ENCODE peak calls at places on chromosomes 2 and 18, in seven cellular contexts. A is IMR-90, X is adrenal gland, S is right lobe of liver, P is thoracic aorta, Y is cardiac muscle cell, F is endodermal cell. R is an unnamed sample.

GRCh38 chr2:202135111-202135874 is 62.2 kb downstream of the KIAA2012 start:
- DNase-seq in P (peak), S (no peak), A (peak), F (no peak), X (peak), Y (no peak), R (peak)

GRCh38 chr2:63977904-63978303 is 41.3 kb downstream of the VPS54 start:
- DNase-seq in X (no peak), P (no peak), A (no peak), S (no peak), Y (no peak), F (peak), R (no peak)

GRCh38 chr2:202718614-202719013 is 83.8 kb downstream of the FAM117B start:
- DNase-seq in S (no peak), F (no peak), Y (no peak), A (peak), P (no peak), X (no peak), R (peak)

GRCh38 chr2:176583530-176584101 is 314.4 kb downstream of the MTX2 start:
- DNase-seq in X (no peak), P (no peak), F (no peak), S (no peak), A (peak), Y (no peak), R (peak)

GRCh38 chr2:105834931-105835330 is 90.2 kb downstream of the NCK2 start:
- DNase-seq in X (no peak), A (no peak), F (no peak), P (no peak), S (no peak), Y (no peak), R (no peak)

GRCh38 chr18:950882-951539 is 46.3 kb downstream of the ADCYAP1 start:
- DNase-seq in A (no peak), S (no peak), F (no peak), X (no peak), Y (no peak), P (no peak), R (peak)

GRCh38 chr18:32889620-32890593 is 117.1 kb upstream of the KLHL14 start:
- DNase-seq in P (no peak), S (no peak), A (no peak), X (no peak), Y (no peak), F (peak), R (no peak)

GRCh38 chr2:132479140-132479539 is 62.5 kb downstream of the GPR39 start:
- DNase-seq in P (no peak), F (no peak), X (no peak), S (no peak), Y (no peak), A (no peak), R (no peak)

GRCh38 chr2:16291731-16292550 is 351.6 kb downstream of the MYCN start:
- DNase-seq in F (no peak), A (no peak), Y (no peak), X (no peak), S (no peak), P (no peak), R (no peak)

GRCh38 chr18:9095297-9096012 is 7.0 kb upstream of the NDUFV2 start:
- DNase-seq in S (no peak), F (no peak), Y (no peak), A (peak), P (no peak), X (no peak), R (no peak)

GRCh38 chr2:43461461-43462073 is 134.3 kb downstream of the THADA start:
- DNase-seq in F (no peak), S (no peak), Y (no peak), X (no peak), A (no peak), P (no peak), R (no peak)

GRCh38 chr2:184472481-184472880 is 125.8 kb upstream of the ZNF804A start:
- DNase-seq in Y (no peak), X (no peak), A (no peak), P (no peak), S (no peak), F (peak), R (no peak)

GRCh38 chr2:13558368-13558767 is 841.6 kb downstream of the TRIB2 start:
- DNase-seq in A (peak), P (no peak), F (peak), X (no peak), Y (no peak), S (no peak), R (peak)

GRCh38 chr2:57497489-57498096 is 549.0 kb upstream of the VRK2 start:
- DNase-seq in X (peak), P (no peak), F (peak), Y (peak), A (peak), S (no peak), R (peak)

GRCh38 chr18:22110482-22110924 is 58.9 kb upstream of the GATA6 start:
- DNase-seq in F (peak), P (no peak), A (no peak), Y (peak), X (no peak), S (no peak), R (no peak)

GRCh38 chr2:208698114-208698513 is 291.5 kb downstream of the PTH2R start:
- DNase-seq in X (no peak), F (no peak), Y (no peak), S (no peak), A (no peak), P (no peak), R (no peak)

GRCh38 chr2:111068435-111069058 is 52.2 kb upstream of the BCL2L11 start:
- DNase-seq in F (peak), A (no peak), S (no peak), X (no peak), Y (no peak), P (no peak), R (peak)

GRCh38 chr2:45649855-45650806 is 1.3 kb upstream of the PRKCE start:
- DNase-seq in F (peak), Y (peak), P (peak), X (peak), A (peak), S (peak), R (peak)

GRCh38 chr2:170240629-170241028 is 62.7 kb downstream of the MYO3B start:
- DNase-seq in A (no peak), Y (no peak), F (no peak), S (no peak), P (no peak), X (no peak), R (no peak)

GRCh38 chr2:161122772-161123530 is 37.3 kb upstream of the TANK start:
- DNase-seq in S (no peak), F (peak), P (no peak), A (peak), X (peak), Y (peak), R (peak)

GRCh38 chr2:216315817-216316603 is 56.3 kb downstream of the MARCHF4 start:
- DNase-seq in A (peak), Y (peak), S (peak), F (peak), X (peak), P (no peak), R (peak)

GRCh38 chr2:192828175-192828574 is 633.4 kb upstream of the TMEFF2 start:
- DNase-seq in S (no peak), F (no peak), A (no peak), X (no peak), P (no peak), Y (no peak), R (no peak)

GRCh38 chr2:48364100-48364499 is 165.9 kb upstream of the STON1 start:
- DNase-seq in A (no peak), S (peak), F (no peak), P (no peak), X (no peak), Y (no peak), R (peak)

DNA sequence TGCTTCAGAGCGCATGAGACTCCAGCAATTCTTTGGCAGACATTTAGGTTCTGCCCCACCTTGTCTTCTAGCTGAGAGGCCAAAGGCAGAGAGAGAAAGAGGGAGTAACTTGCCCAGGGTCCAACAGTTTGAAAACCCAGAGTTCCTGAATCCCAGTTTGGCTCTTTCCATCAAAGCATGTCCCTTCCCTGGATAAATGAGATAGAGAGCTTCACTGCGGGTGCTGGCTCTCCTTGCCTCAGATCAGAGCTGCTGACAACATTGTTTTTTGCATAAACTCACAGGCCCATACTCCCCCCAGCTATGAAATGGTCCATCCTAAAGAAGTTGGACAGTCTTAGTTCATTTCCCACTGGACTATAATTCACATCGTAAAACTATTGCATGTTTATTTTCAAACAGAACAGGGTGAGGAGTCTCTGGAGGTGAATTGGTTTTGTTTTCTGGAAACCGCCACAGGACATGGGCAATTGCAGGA is 25.2 kb upstream of the SLC14A2 start:
- DNase-seq in P (no peak), S (no peak), F (peak), X (no peak), Y (no peak), A (peak), R (no peak)
- H3K4me3 ChIP-seq in P (no peak), S (no peak), F (no peak), X (no peak), Y (no peak), A (no peak), R (no peak)

GRCh38 chr2:182522428-182522896 is 95.6 kb upstream of the PDE1A start:
- DNase-seq in X (no peak), S (no peak), P (no peak), Y (no peak), A (no peak), F (no peak), R (no peak)

GRCh38 chr2:182521453-182522427 is 94.9 kb upstream of the PDE1A start:
- DNase-seq in P (no peak), Y (no peak), X (no peak), S (no peak), F (no peak), A (no peak), R (no peak)

DNA sequence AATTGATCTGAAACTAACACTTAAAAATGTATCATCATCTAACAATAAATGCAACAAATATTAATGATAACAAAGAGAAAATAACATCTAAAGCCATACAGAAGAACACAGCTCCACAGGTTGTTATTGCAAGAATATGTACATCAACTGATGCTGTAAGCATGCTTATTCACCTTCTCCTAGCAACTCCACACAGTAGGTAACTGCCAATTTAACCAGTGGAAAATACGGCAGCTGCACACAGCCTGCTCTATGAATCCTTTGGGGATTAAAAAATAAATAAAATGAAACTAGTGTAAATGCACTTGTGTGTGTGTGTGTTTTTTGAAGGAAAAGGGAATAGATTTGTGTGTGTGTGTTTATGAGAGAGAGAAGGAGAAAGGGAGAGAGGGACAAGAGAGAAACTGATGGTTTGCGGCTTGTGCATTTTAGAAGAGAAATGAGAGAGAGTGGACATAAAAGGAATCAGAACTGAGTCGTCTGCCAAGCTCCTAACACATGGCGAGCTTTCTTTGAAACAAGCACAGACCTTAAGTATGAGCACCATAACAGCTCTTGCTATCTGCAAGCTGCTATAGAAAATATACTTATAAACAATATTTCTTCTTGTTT is 96.2 kb upstream of the PDE1A start:
- DNase-seq in X (no peak), A (no peak), S (no peak), P (no peak), F (no peak), Y (no peak), R (no peak)
- H3K4me3 ChIP-seq in X (no peak), A (no peak), S (no peak), P (peak), F (no peak), Y (no peak), R (no peak)

DNA sequence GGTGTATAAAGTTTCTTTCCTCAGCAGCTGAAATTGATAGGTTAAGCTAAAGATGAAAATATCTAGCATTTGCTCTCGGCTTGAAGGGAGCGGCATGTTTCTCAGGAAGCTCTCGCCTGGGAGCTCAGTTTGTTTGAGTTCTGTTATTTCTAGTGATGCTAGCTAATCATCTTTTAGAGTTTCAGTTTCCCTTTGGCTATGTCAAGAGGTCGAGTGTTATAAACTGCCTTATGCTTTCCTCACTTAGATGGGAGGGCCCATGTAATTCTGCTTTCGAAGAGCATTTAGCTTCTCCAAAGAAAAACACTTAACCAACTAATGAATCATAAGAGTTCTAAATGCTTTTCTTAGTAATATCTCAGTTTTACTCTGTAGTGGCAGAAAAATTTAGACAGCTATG is 33.6 kb downstream of the PLCL1 start:
- DNase-seq in A (peak), Y (no peak), X (no peak), F (no peak), P (no peak), S (no peak), R (no peak)
- H3K4me3 ChIP-seq in A (peak), Y (no peak), X (no peak), F (no peak), P (peak), S (no peak), R (no peak)

DNA sequence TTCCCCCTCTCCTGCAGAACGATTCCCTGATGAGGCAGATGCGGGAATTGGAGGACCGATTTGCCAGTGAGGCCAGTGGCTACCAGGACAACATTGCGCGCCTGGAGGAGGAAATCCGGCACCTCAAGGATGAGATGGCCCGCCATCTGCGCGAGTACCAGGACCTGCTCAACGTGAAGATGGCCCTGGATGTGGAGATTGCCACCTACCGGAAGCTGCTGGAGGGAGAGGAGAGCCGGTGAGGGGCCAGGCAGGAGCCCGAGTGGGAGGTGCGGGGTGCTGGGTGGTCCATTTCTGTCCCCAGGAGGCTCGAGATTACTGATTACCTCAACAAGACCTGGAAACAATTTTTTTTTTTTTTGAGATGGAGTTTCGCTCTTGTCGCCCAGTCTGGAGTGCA is 3.1 kb downstream of the DES start:
- DNase-seq in X (no peak), P (no peak), Y (no peak), A (no peak), F (no peak), S (no peak), R (no peak)
- H3K4me3 ChIP-seq in X (no peak), P (no peak), Y (no peak), A (no peak), F (no peak), S (no peak), R (no peak)

R was measured in epithelial cell of esophagus.